ENCODE peak calls at places on chromosomes 2 and 18, in nine cellular contexts. W, X, U, P, V, M, T, K and D are unnamed samples.

GRCh38 chr2:99662761-99663341 is 173.0 kb upstream of the REV1 start:
- DNase-seq in U (peak), T (no peak), W (no peak), M (no peak), K (no peak), P (peak), V (peak), X (no peak), D (peak)

GRCh38 chr2:236168110-236169067 is at the start of gene GBX2:
- DNase-seq in W (no peak), P (peak), T (peak), U (peak), X (peak), K (no peak), M (no peak), V (peak), D (peak)

GRCh38 chr2:199581935-199582336 is 124.2 kb upstream of the SATB2 start:
- DNase-seq in V (peak), U (peak), P (peak), W (no peak), T (no peak), M (no peak), K (no peak), X (no peak), D (peak)

GRCh38 chr2:214034417-214034816 is 376.4 kb upstream of the VWC2L start:
- DNase-seq in V (no peak), P (no peak), M (no peak), U (no peak), W (no peak), T (no peak), X (no peak), K (no peak), D (no peak)

GRCh38 chr2:213679894-213680293 is 395.6 kb downstream of the SPAG16 start:
- DNase-seq in K (no peak), T (no peak), W (no peak), V (no peak), P (no peak), U (no peak), X (no peak), M (no peak), D (no peak)

GRCh38 chr18:59264136-59264571 is 9.1 kb downstream of the RAX start:
- DNase-seq in X (no peak), T (no peak), U (no peak), M (no peak), K (no peak), V (no peak), W (no peak), P (no peak), D (no peak)

GRCh38 chr2:68831688-68832087 is 39.5 kb downstream of the BMP10 start:
- DNase-seq in T (no peak), M (no peak), W (no peak), V (peak), P (peak), K (no peak), U (peak), X (no peak), D (peak)

GRCh38 chr18:7177131-7177744 is 53.7 kb upstream of the LRRC30 start:
- DNase-seq in M (peak), W (no peak), T (peak), U (peak), P (peak), V (peak), X (no peak), K (no peak), D (peak)

GRCh38 chr2:86417961-86418360 is 23.2 kb upstream of the KDM3A start:
- DNase-seq in K (no peak), U (no peak), P (peak), X (no peak), W (no peak), T (no peak), V (peak), M (no peak), D (peak)

GRCh38 chr2:152740743-152741328 is 22.4 kb downstream of the ARL6IP6 start:
- DNase-seq in V (peak), M (no peak), T (no peak), K (no peak), X (no peak), U (peak), P (peak), W (no peak), D (peak)

GRCh38 chr2:185132501-185133041 is 534.2 kb downstream of the ZNF804A start:
- DNase-seq in T (peak), K (no peak), P (no peak), W (peak), M (no peak), U (no peak), V (no peak), X (peak), D (no peak)

GRCh38 chr2:215368493-215368809 is 56.6 kb downstream of the ATIC start:
- DNase-seq in M (no peak), U (no peak), V (peak), X (no peak), K (no peak), P (no peak), T (no peak), W (no peak), D (peak)

GRCh38 chr2:46315103-46315890 is 18.1 kb downstream of the EPAS1 start:
- DNase-seq in M (peak), V (peak), X (peak), P (peak), K (no peak), U (peak), W (peak), T (peak), D (peak)

GRCh38 chr18:5238371-5238758 is 41.3 kb upstream of the AKAIN1 start:
- DNase-seq in M (peak), T (peak), K (peak), U (no peak), X (peak), V (no peak), P (peak), W (peak), D (peak)

GRCh38 chr18:34159691-34160185 is 65.0 kb downstream of the NOL4 start:
- DNase-seq in P (no peak), U (no peak), V (no peak), M (no peak), K (no peak), W (peak), X (no peak), T (no peak), D (no peak)

GRCh38 chr2:4914551-4914950 is 777.6 kb upstream of the SOX11 start:
- DNase-seq in P (no peak), W (no peak), U (peak), K (no peak), T (no peak), X (no peak), M (no peak), V (peak), D (peak)

GRCh38 chr2:590214-591175 is 86.7 kb downstream of the TMEM18 start:
- DNase-seq in W (peak), T (no peak), P (no peak), M (peak), V (no peak), K (no peak), X (no peak), U (no peak), D (no peak)

GRCh38 chr2:145593991-145594702 is 1074.2 kb upstream of the ZEB2 start:
- DNase-seq in P (peak), M (no peak), X (no peak), U (peak), T (no peak), W (no peak), K (no peak), V (peak), D (peak)

GRCh38 chr2:18214936-18215335 is 336.5 kb downstream of the KCNS3 start:
- DNase-seq in W (no peak), P (peak), U (peak), V (peak), X (no peak), K (no peak), T (no peak), M (no peak), D (peak)

GRCh38 chr2:168002021-168002553 is 245.3 kb downstream of the STK39 start:
- DNase-seq in V (peak), K (no peak), M (no peak), U (peak), W (no peak), X (no peak), P (peak), T (no peak), D (peak)

GRCh38 chr2:121316986-121317385 is 32.0 kb upstream of the TFCP2L1 start:
- DNase-seq in T (peak), W (no peak), U (no peak), X (no peak), K (no peak), V (no peak), P (no peak), M (no peak), D (no peak)

GRCh38 chr2:176392125-176392704 is 123.0 kb downstream of the MTX2 start:
- DNase-seq in X (no peak), T (no peak), W (no peak), P (peak), V (peak), K (no peak), U (no peak), M (no peak), D (no peak)

GRCh38 chr18:8998481-8999217 is 103.8 kb upstream of the NDUFV2 start:
- DNase-seq in U (peak), P (peak), M (no peak), W (no peak), T (no peak), K (no peak), X (no peak), V (no peak), D (peak)

GRCh38 chr2:153360239-153360638 is 118.3 kb downstream of the RPRM start:
- DNase-seq in T (no peak), W (peak), V (no peak), X (no peak), U (no peak), K (no peak), M (no peak), P (no peak), D (no peak)

GRCh38 chr2:68216454-68217310 is 35.6 kb downstream of the PPP3R1 start:
- DNase-seq in W (no peak), V (no peak), U (no peak), X (no peak), T (no peak), M (no peak), P (peak), K (no peak), D (no peak)

DNA sequence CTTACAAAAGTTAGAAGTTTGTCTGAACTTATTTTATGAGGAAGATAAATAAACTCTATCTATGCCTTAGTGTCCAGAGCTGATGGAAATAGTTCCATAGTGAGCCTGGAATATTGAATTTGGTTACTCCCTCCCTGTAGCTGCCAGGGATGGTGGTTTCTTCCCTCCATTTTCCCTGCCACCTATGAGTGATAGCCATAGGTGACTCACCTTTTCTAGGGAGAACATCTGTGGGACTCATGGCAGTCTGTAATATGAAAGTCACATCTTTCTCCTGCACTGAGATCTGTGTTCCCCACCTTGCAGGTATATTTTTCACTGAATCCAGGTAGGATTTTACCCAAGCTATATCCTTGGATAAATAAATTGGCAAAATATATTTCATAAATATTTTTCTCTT is 148.8 kb downstream of the TPGS2 start:
- DNase-seq in U (no peak), W (no peak), X (no peak), P (no peak), K (no peak), T (no peak), V (no peak), M (no peak), D (no peak)
- TF ChIP-seq CTCF in U (no peak), W (no peak), X (no peak), P (no peak), K (no peak), T (no peak), V (no peak), M (no peak), D (no peak)

DNA sequence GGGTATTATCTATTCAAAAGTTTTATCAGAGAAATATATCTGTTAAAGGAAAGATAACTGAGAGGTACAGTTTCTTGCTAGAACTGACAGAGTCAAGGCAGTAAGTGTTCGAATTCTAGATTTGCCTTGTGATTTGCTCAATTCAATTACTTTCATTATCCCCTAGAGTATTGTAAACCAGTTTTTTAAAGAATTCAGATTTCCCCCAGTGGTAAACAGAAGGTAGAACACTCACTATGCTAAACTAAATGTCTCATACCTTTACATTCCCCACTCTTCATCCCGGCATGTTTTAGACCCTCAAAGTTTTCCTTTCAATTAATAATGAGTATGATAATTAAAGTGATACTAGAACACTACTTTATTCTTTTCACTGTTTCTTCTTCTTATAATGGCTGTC is 28.6 kb downstream of the TTC21B start:
- DNase-seq in M (no peak), V (no peak), W (no peak), X (no peak), K (no peak), U (no peak), T (no peak), P (no peak), D (no peak)
- H3K4me3 ChIP-seq in M (no peak), V (no peak), W (no peak), X (no peak), K (no peak), U (no peak), T (no peak), P (no peak), D (no peak)

GRCh38 chr18:2952605-2953004 is 60.3 kb downstream of the LPIN2 start:
- DNase-seq in W (no peak), U (no peak), P (no peak), V (no peak), X (no peak), K (no peak), M (no peak), T (no peak), D (no peak)

GRCh38 chr18:2948038-2948437 is 64.9 kb downstream of the LPIN2 start:
- DNase-seq in V (peak), X (no peak), P (peak), U (peak), K (no peak), M (no peak), T (no peak), W (no peak), D (peak)
- TF ChIP-seq CTCF in V (peak), X (peak), P (peak), U (peak), K (no peak), M (no peak), T (peak), W (peak), D (peak)

GRCh38 chr2:126655500-126656310 is at the start of gene GYPC:
- DNase-seq in V (peak), W (peak), M (peak), K (peak), P (peak), T (peak), U (peak), X (peak), D (peak)
- H3K4me3 ChIP-seq in V (peak), W (peak), M (peak), K (peak), P (peak), T (peak), U (peak), X (peak), D (peak)

GRCh38 chr2:105236060-105236424 is 5.5 kb upstream of the GPR45 start:
- DNase-seq in W (no peak), V (no peak), T (no peak), M (no peak), P (no peak), X (no peak), K (no peak), U (no peak), D (no peak)
- TF ChIP-seq CTCF in W (no peak), V (no peak), T (no peak), M (no peak), P (no peak), X (no peak), K (no peak), U (no peak), D (no peak)

DNA sequence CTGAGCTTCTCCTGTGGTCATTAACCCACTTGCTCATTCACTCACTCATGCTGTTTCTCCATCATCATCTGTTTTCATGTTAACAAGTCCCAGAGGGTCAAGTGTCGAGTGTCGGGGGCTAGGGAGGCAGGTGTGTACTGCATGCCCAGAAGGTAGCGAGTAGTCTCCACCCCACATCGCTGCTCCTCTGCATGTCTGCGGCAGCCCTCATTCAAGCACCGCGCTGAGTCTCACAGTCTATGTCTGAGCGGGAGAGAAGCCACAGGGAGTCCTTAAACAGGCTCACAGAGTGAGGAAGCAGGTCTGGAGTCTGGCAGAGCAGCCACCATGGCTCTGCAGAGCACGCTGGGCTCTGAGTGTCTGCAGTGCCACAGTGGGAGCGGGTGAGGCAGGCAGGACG is 121.3 kb upstream of the IL1R2 start:
- DNase-seq in M (no peak), P (no peak), W (no peak), U (no peak), K (no peak), T (no peak), X (no peak), V (no peak), D (no peak)
- H3K4me3 ChIP-seq in M (no peak), P (no peak), W (no peak), U (no peak), K (no peak), T (no peak), X (no peak), V (no peak), D (no peak)

GRCh38 chr2:30334738-30335426 is 103.5 kb downstream of the LBH start:
- DNase-seq in T (no peak), P (no peak), X (no peak), M (no peak), W (peak), K (no peak), V (no peak), U (no peak), D (no peak)
- TF ChIP-seq CTCF in T (no peak), P (no peak), X (no peak), M (no peak), W (peak), K (no peak), V (no peak), U (no peak), D (no peak)